ENCODE peak calls at places on chromosomes 7 and 10, in six cellular contexts. One of them, this sample, is unnamed.

GRCh38 chr7:140231779-140232491 is 55.2 kb upstream of the KDM7A start:
- DNase-seq in neuronal stem cell: no peak
- DNase-seq in H1: peak; percentile 56
- DNase-seq in IMR-90: no peak
- DNase-seq in trophoblast cell: no peak
- DNase-seq in mesenchymal stem cell: no peak
- DNase-seq in this sample: no peak

GRCh38 chr10:18060217-18060616 is 80.0 kb upstream of the CACNB2 start:
- DNase-seq in neuronal stem cell: no peak
- DNase-seq in H1: no peak
- DNase-seq in IMR-90: peak; percentile 47
- DNase-seq in trophoblast cell: no peak
- DNase-seq in mesenchymal stem cell: peak; percentile 87
- DNase-seq in this sample: no peak

GRCh38 chr10:17740668-17741067 is 11.3 kb upstream of the TMEM236 start:
- DNase-seq in neuronal stem cell: no peak
- DNase-seq in H1: no peak
- DNase-seq in IMR-90: no peak
- DNase-seq in trophoblast cell: no peak
- DNase-seq in mesenchymal stem cell: no peak
- DNase-seq in this sample: no peak

GRCh38 chr7:94042381-94042780 is 38.2 kb upstream of the BET1 start:
- DNase-seq in neuronal stem cell: no peak
- DNase-seq in H1: no peak
- DNase-seq in IMR-90: no peak
- DNase-seq in trophoblast cell: no peak
- DNase-seq in mesenchymal stem cell: no peak
- DNase-seq in this sample: no peak

GRCh38 chr10:11472158-11472753 is 139.2 kb downstream of the USP6NL start:
- DNase-seq in neuronal stem cell: peak; percentile 59
- DNase-seq in H1: peak; percentile 91
- DNase-seq in IMR-90: peak; percentile 41
- DNase-seq in trophoblast cell: peak; percentile 46
- DNase-seq in mesenchymal stem cell: peak; percentile 58
- DNase-seq in this sample: peak; percentile 87

GRCh38 chr7:142808802-142809583 is 38.2 kb downstream of the PRSS2 start:
- DNase-seq in neuronal stem cell: no peak
- DNase-seq in H1: no peak
- DNase-seq in IMR-90: peak; percentile 7
- DNase-seq in trophoblast cell: no peak
- DNase-seq in mesenchymal stem cell: peak; percentile 27
- DNase-seq in this sample: no peak

GRCh38 chr10:8037199-8037801 is 17.2 kb upstream of the GATA3 start:
- DNase-seq in neuronal stem cell: peak; percentile 14
- DNase-seq in H1: peak; percentile 52
- DNase-seq in IMR-90: no peak
- DNase-seq in trophoblast cell: no peak
- DNase-seq in mesenchymal stem cell: no peak
- DNase-seq in this sample: no peak

GRCh38 chr10:34124522-34125035 is 690.5 kb downstream of the PARD3 start:
- DNase-seq in neuronal stem cell: no peak
- DNase-seq in H1: peak; percentile 36
- DNase-seq in IMR-90: peak; percentile 48
- DNase-seq in trophoblast cell: peak; percentile 76
- DNase-seq in mesenchymal stem cell: no peak
- DNase-seq in this sample: no peak

GRCh38 chr7:129163875-129164544 is 19.5 kb downstream of the TSPAN33 start:
- DNase-seq in neuronal stem cell: no peak
- DNase-seq in H1: no peak
- DNase-seq in IMR-90: peak; percentile 76
- DNase-seq in trophoblast cell: no peak
- DNase-seq in mesenchymal stem cell: peak; percentile 66
- DNase-seq in this sample: no peak

GRCh38 chr10:85612833-85613232 is 753.8 kb downstream of the GRID1 start:
- DNase-seq in neuronal stem cell: no peak
- DNase-seq in H1: peak; percentile 62
- DNase-seq in IMR-90: no peak
- DNase-seq in trophoblast cell: no peak
- DNase-seq in mesenchymal stem cell: no peak
- DNase-seq in this sample: peak; percentile 64

GRCh38 chr10:2111936-2112335 is 374.6 kb upstream of the ADARB2 start:
- DNase-seq in neuronal stem cell: no peak
- DNase-seq in H1: no peak
- DNase-seq in IMR-90: no peak
- DNase-seq in trophoblast cell: no peak
- DNase-seq in mesenchymal stem cell: peak; percentile 91
- DNase-seq in this sample: peak; percentile 36

GRCh38 chr7:155815332-155816191 is 3.3 kb upstream of the SHH start:
- DNase-seq in neuronal stem cell: no peak
- DNase-seq in H1: peak; percentile 96
- DNase-seq in IMR-90: peak; percentile 43
- DNase-seq in trophoblast cell: peak; percentile 57
- DNase-seq in mesenchymal stem cell: peak; percentile 48
- DNase-seq in this sample: peak; percentile 82

GRCh38 chr7:99125505-99125865 is 18.4 kb downstream of the SMURF1 start:
- DNase-seq in neuronal stem cell: no peak
- DNase-seq in H1: no peak
- DNase-seq in IMR-90: no peak
- DNase-seq in trophoblast cell: no peak
- DNase-seq in mesenchymal stem cell: no peak
- DNase-seq in this sample: no peak

GRCh38 chr7:106367018-106367420 is 82.2 kb upstream of the NAMPT start:
- DNase-seq in neuronal stem cell: no peak
- DNase-seq in H1: no peak
- DNase-seq in IMR-90: peak; percentile 22
- DNase-seq in trophoblast cell: no peak
- DNase-seq in mesenchymal stem cell: no peak
- DNase-seq in this sample: no peak

GRCh38 chr7:91266067-91266930 is 2.1 kb downstream of the FZD1 start:
- DNase-seq in neuronal stem cell: no peak
- DNase-seq in H1: peak; percentile 56
- DNase-seq in IMR-90: peak; percentile 47
- DNase-seq in trophoblast cell: no peak
- DNase-seq in mesenchymal stem cell: no peak
- DNase-seq in this sample: peak; percentile 43

GRCh38 chr7:125934539-125934938 is 1004.9 kb upstream of the POT1 start:
- DNase-seq in neuronal stem cell: no peak
- DNase-seq in H1: no peak
- DNase-seq in IMR-90: no peak
- DNase-seq in trophoblast cell: no peak
- DNase-seq in mesenchymal stem cell: no peak
- DNase-seq in this sample: no peak

DNA sequence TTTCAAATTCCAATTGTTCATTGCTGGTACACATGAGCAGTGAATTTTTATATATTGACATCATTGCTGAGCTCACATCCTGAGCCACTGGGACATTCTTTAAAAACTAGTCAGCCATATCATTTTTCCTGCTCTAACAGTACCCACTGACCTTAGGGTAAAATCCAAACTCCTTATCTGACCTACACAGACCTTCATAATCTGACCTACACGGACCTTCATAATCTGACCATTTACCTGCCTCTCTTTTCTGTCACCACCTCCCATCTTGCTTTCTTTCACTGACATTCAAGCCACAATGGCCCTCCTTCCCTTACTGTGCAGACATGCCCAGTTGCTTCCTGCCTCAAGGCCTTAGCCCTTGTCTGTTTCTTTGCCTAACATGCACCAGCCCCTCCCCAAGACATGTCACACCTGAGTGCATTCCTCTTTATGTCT is 16.1 kb upstream of the CUZD1 start:
- DNase-seq in neuronal stem cell: no peak
- DNase-seq in H1: no peak
- DNase-seq in IMR-90: peak; percentile 77
- DNase-seq in trophoblast cell: no peak
- DNase-seq in mesenchymal stem cell: peak; percentile 14
- DNase-seq in this sample: no peak
- H3K4me2 ChIP-seq in neuronal stem cell: no peak overlapping the region
- H3K4me2 ChIP-seq in H1: no peak overlapping the region
- H3K4me2 ChIP-seq in IMR-90: peak overlapping the region; percentile 17
- H3K4me2 ChIP-seq in trophoblast cell: no peak overlapping the region
- H3K4me2 ChIP-seq in mesenchymal stem cell: no peak overlapping the region
- H3K4me2 ChIP-seq in this sample: no peak overlapping the region

GRCh38 chr7:112322070-112322469 is 115.6 kb downstream of the ZNF277 start:
- DNase-seq in neuronal stem cell: no peak
- DNase-seq in H1: no peak
- DNase-seq in IMR-90: no peak
- DNase-seq in trophoblast cell: no peak
- DNase-seq in mesenchymal stem cell: no peak
- DNase-seq in this sample: no peak
- H3K14ac ChIP-seq in neuronal stem cell: no peak overlapping the region
- H3K14ac ChIP-seq in H1: no peak overlapping the region
- H3K14ac ChIP-seq in IMR-90: no peak overlapping the region
- H3K14ac ChIP-seq in trophoblast cell: no peak overlapping the region
- H3K14ac ChIP-seq in mesenchymal stem cell: no peak overlapping the region
- H3K14ac ChIP-seq in this sample: no peak overlapping the region

DNA sequence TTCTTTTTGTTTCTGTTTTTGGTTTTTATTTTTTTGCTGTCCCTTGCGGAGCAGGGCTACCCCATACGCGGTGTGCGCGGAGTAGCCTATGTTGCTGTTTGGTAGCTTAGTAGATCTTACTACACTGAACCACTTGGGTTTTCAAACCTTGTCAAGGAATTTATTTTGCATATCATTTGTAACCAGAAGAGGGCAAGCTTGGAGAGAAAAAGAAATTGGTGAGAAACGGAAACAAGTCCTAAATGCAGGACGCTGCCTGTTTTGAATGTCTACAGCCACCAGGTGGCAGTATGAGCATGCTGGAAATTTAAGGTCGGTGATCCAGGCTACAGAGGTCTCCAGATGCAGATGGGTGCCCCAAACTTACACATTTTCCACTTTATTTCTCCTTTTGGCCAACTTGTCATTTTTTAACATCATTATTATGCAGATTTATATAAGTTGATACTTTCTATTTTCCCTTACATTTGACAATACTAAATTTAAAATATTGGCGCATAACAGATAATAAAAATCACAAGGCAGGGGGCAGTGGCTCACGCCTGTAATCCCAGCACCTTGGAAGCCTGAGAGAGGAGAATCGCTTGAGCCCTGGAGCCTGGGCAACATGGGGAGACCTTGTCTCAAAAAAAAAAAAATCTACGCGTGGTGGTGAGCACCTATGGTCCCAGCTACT is 15.3 kb upstream of the TRA2A start:
- DNase-seq in neuronal stem cell: peak; percentile 88
- DNase-seq in H1: peak; percentile 79
- DNase-seq in IMR-90: peak; percentile 91
- DNase-seq in trophoblast cell: peak; percentile 81
- DNase-seq in mesenchymal stem cell: peak; percentile 90
- DNase-seq in this sample: peak; percentile 89
- H3K4me2 ChIP-seq in neuronal stem cell: no peak overlapping the region
- H3K4me2 ChIP-seq in H1: no peak overlapping the region
- H3K4me2 ChIP-seq in IMR-90: no peak overlapping the region
- H3K4me2 ChIP-seq in trophoblast cell: no peak overlapping the region
- H3K4me2 ChIP-seq in mesenchymal stem cell: no peak overlapping the region
- H3K4me2 ChIP-seq in this sample: no peak overlapping the region

DNA sequence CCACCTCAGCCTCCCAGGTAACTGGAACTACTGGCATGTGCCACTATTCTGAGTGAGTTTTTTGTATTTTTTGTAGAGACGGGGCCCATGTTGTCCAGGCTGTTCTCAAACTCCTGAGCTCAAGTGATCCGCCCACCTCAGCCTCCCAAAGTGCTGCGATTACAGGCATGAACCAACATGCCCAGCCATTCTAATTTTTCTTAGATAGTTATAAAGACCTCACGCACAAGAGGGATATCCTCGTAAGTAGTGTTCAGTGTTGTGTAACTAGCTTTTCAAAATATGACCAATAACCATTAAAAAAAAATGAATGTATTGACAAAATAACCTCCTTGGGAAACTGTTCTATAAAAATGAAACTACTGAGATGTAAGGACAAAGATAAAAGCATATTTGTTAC is 90.5 kb upstream of the FERD3L start:
- DNase-seq in neuronal stem cell: no peak
- DNase-seq in H1: no peak
- DNase-seq in IMR-90: no peak
- DNase-seq in trophoblast cell: no peak
- DNase-seq in mesenchymal stem cell: no peak
- DNase-seq in this sample: no peak
- H3K14ac ChIP-seq in neuronal stem cell: no peak overlapping the region
- H3K14ac ChIP-seq in H1: no peak overlapping the region
- H3K14ac ChIP-seq in IMR-90: no peak overlapping the region
- H3K14ac ChIP-seq in trophoblast cell: no peak overlapping the region
- H3K14ac ChIP-seq in mesenchymal stem cell: no peak overlapping the region
- H3K14ac ChIP-seq in this sample: no peak overlapping the region

GRCh38 chr10:132355754-132356153 is 23.8 kb downstream of the LRRC27 start:
- DNase-seq in neuronal stem cell: no peak
- DNase-seq in H1: no peak
- DNase-seq in IMR-90: no peak
- DNase-seq in trophoblast cell: no peak
- DNase-seq in mesenchymal stem cell: no peak
- DNase-seq in this sample: no peak
- H3K4me2 ChIP-seq in neuronal stem cell: no peak overlapping the region
- H3K4me2 ChIP-seq in H1: no peak overlapping the region
- H3K4me2 ChIP-seq in IMR-90: no peak overlapping the region
- H3K4me2 ChIP-seq in trophoblast cell: no peak overlapping the region
- H3K4me2 ChIP-seq in mesenchymal stem cell: no peak overlapping the region
- H3K4me2 ChIP-seq in this sample: no peak overlapping the region

DNA sequence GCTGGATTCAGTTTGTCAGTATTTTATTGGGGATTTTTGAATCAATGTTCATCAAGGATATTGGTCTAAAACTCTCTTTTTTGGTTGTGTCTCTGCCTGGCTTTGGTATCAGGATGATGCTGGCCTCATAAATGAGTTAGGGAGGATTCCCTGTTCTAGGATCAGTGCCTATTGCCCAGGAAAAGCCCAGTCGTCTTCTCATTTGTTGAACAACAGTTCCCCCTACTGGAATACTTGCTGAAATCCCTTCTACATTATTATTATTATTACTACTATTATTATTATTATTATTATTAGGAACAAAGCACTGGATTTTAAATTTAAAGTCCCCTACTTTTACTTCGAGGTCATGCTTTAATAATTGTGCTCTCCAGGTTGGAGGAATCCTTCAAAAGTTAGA is 528.9 kb downstream of the MAGI2 start:
- DNase-seq in neuronal stem cell: peak; percentile 17
- DNase-seq in H1: no peak
- DNase-seq in IMR-90: peak; percentile 43
- DNase-seq in trophoblast cell: peak; percentile 6
- DNase-seq in mesenchymal stem cell: peak; percentile 42
- DNase-seq in this sample: no peak
- H3K14ac ChIP-seq in neuronal stem cell: no peak overlapping the region
- H3K14ac ChIP-seq in H1: no peak overlapping the region
- H3K14ac ChIP-seq in IMR-90: no peak overlapping the region
- H3K14ac ChIP-seq in trophoblast cell: no peak overlapping the region
- H3K14ac ChIP-seq in mesenchymal stem cell: no peak overlapping the region
- H3K14ac ChIP-seq in this sample: no peak overlapping the region

GRCh38 chr10:121261665-121262064 is 336.6 kb downstream of the FGFR2 start:
- DNase-seq in neuronal stem cell: no peak
- DNase-seq in H1: no peak
- DNase-seq in IMR-90: no peak
- DNase-seq in trophoblast cell: no peak
- DNase-seq in mesenchymal stem cell: no peak
- DNase-seq in this sample: no peak
- H3K4me2 ChIP-seq in neuronal stem cell: no peak overlapping the region
- H3K4me2 ChIP-seq in H1: no peak overlapping the region
- H3K4me2 ChIP-seq in IMR-90: no peak overlapping the region
- H3K4me2 ChIP-seq in trophoblast cell: no peak overlapping the region
- H3K4me2 ChIP-seq in mesenchymal stem cell: no peak overlapping the region
- H3K4me2 ChIP-seq in this sample: no peak overlapping the region

DNA sequence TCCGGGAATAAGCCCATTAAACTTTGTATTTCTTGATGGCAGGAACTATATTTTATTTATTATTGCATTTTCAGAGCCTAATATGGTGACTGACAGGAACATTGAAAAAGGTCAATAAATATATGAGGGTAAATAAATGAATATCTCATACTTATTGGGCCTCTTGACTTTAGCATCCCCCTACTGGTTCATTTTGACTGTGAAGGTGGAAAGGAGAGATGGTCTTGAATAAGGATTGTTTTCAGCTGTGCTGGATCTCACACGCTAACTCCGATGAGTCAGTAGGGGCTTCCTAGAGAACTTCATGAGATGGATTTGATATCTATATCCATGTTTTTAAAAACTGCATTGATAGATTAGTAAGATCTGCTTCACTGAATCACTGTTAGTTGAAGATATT is 1026.0 kb downstream of the REEP3 start:
- DNase-seq in neuronal stem cell: no peak
- DNase-seq in H1: no peak
- DNase-seq in IMR-90: no peak
- DNase-seq in trophoblast cell: no peak
- DNase-seq in mesenchymal stem cell: no peak
- DNase-seq in this sample: no peak
- H3K14ac ChIP-seq in neuronal stem cell: no peak overlapping the region
- H3K14ac ChIP-seq in H1: no peak overlapping the region
- H3K14ac ChIP-seq in IMR-90: no peak overlapping the region
- H3K14ac ChIP-seq in trophoblast cell: no peak overlapping the region
- H3K14ac ChIP-seq in mesenchymal stem cell: no peak overlapping the region
- H3K14ac ChIP-seq in this sample: no peak overlapping the region

This sample was measured in H9.